ENCODE peak calls at places on chromosome 1, in five cellular contexts. U, W, T, P and Y are unnamed samples.

GRCh38 chr1:83931658-83932253 is 67.2 kb downstream of the TTLL7 start:
- DNase-seq in U (no peak), W (no peak), T (no peak), P (peak; percentile 54), Y (no peak)

GRCh38 chr1:27144920-27145661 is 9.8 kb downstream of the SLC9A1 start:
- DNase-seq in U (no peak), W (no peak), T (no peak), P (no peak), Y (no peak)

GRCh38 chr1:202272446-202272845 is 69.3 kb downstream of the UBE2T start:
- DNase-seq in U (no peak), W (no peak), T (no peak), P (no peak), Y (no peak)

GRCh38 chr1:192584951-192585350 is 9.4 kb downstream of the RGS1 start:
- DNase-seq in U (no peak), W (no peak), T (no peak), P (no peak), Y (no peak)

GRCh38 chr1:14787604-14788003 is 189.1 kb downstream of the KAZN start:
- DNase-seq in U (no peak), W (no peak), T (no peak), P (peak; percentile 62), Y (no peak)

GRCh38 chr1:54800899-54801759 is at the start of gene TTC22:
- DNase-seq in U (no peak), W (no peak), T (no peak), P (peak; percentile 77), Y (no peak)

GRCh38 chr1:28417441-28418277 is 48.1 kb downstream of the PHACTR4 start:
- DNase-seq in U (no peak), W (no peak), T (no peak), P (peak; percentile 96), Y (no peak)

GRCh38 chr1:24748191-24749121 is 3.2 kb downstream of the CLIC4 start:
- DNase-seq in U (no peak), W (no peak), T (no peak), P (peak; percentile 80), Y (no peak)

GRCh38 chr1:33903210-33903589 is 39.3 kb downstream of the HMGB4 start:
- DNase-seq in U (no peak), W (peak; percentile 17), T (no peak), P (peak; percentile 91), Y (no peak)

GRCh38 chr1:201531551-201532425 is 7.1 kb upstream of the NAV1 start:
- DNase-seq in U (no peak), W (no peak), T (no peak), P (no peak), Y (no peak)

GRCh38 chr1:114203722-114204121 is 50.1 kb upstream of the SYT6 start:
- DNase-seq in U (no peak), W (no peak), T (no peak), P (no peak), Y (no peak)

GRCh38 chr1:198543670-198544260 is 3.3 kb upstream of the ATP6V1G3 start:
- DNase-seq in U (no peak), W (no peak), T (no peak), P (no peak), Y (no peak)

GRCh38 chr1:234721476-234722266 is 111.7 kb upstream of the IRF2BP2 start:
- DNase-seq in U (no peak), W (no peak), T (no peak), P (peak; percentile 74), Y (no peak)

GRCh38 chr1:15974855-15975254 is 1.0 kb downstream of the ZBTB17 start:
- DNase-seq in U (no peak), W (no peak), T (no peak), P (peak; percentile 37), Y (no peak)

GRCh38 chr1:88799433-88799832 is 91.9 kb downstream of the GTF2B start:
- DNase-seq in U (no peak), W (no peak), T (no peak), P (no peak), Y (no peak)

GRCh38 chr1:26290416-26291261 is 10.8 kb downstream of the SH3BGRL3 start:
- DNase-seq in U (no peak), W (no peak), T (no peak), P (no peak), Y (no peak)

GRCh38 chr1:234656981-234657651 is 47.1 kb upstream of the IRF2BP2 start:
- DNase-seq in U (no peak), W (peak; percentile 100), T (no peak), P (peak; percentile 99), Y (no peak)

GRCh38 chr1:94832446-94832845 is 12.3 kb downstream of the SLC44A3 start:
- DNase-seq in U (no peak), W (no peak), T (no peak), P (no peak), Y (no peak)